ENCODE peak calls at places on chromosome 15, in ten cellular contexts. U, O, P, H, D, E, M, Q, A and F are unnamed samples.

GRCh38 chr15:52005748-52006701 is 13.0 kb upstream of the MAPK6 start:
- DNase-seq in U (peak; percentile 54), O (no peak), P (no peak), H (no peak), D (peak; percentile 83), E (peak; percentile 52), M (no peak), Q (no peak), A (no peak), F (no peak)

GRCh38 chr15:41942886-41943285 is 29.5 kb downstream of the EHD4 start:
- DNase-seq in U (no peak), O (no peak), P (no peak), H (no peak), D (no peak), E (no peak), M (no peak), Q (no peak), A (no peak), F (no peak)

GRCh38 chr15:82139823-82140268 is 94.0 kb upstream of the MEX3B start:
- DNase-seq in U (no peak), O (peak; percentile 33), P (no peak), H (no peak), D (peak; percentile 58), E (peak; percentile 74), M (peak; percentile 63), Q (no peak), A (no peak), F (no peak)

GRCh38 chr15:29671308-29671981 is 150.8 kb downstream of the TJP1 start:
- DNase-seq in U (no peak), O (no peak), P (no peak), H (no peak), D (peak; percentile 77), E (peak; percentile 64), M (no peak), Q (no peak), A (no peak), F (no peak)

GRCh38 chr15:32688151-32688639 is 29.6 kb upstream of the GREM1 start:
- DNase-seq in U (no peak), O (no peak), P (no peak), H (no peak), D (peak; percentile 68), E (peak; percentile 13), M (peak; percentile 72), Q (peak; percentile 31), A (no peak), F (no peak)

GRCh38 chr15:29070471-29071192 is 184.9 kb downstream of the APBA2 start:
- DNase-seq in U (no peak), O (no peak), P (no peak), H (no peak), D (peak; percentile 13), E (no peak), M (no peak), Q (no peak), A (no peak), F (no peak)

GRCh38 chr15:66838671-66839239 is 136.7 kb downstream of the SMAD6 start:
- DNase-seq in U (no peak), O (peak; percentile 24), P (no peak), H (no peak), D (peak; percentile 52), E (peak; percentile 71), M (peak; percentile 54), Q (no peak), A (no peak), F (no peak)

GRCh38 chr15:45522931-45523331 is 376 bp upstream of the SLC30A4 start:
- DNase-seq in U (no peak), O (no peak), P (no peak), H (no peak), D (peak; percentile 53), E (peak; percentile 49), M (no peak), Q (no peak), A (no peak), F (no peak)

GRCh38 chr15:84947947-84948830 is 33.5 kb upstream of the PDE8A start:
- DNase-seq in U (no peak), O (no peak), P (no peak), H (no peak), D (peak; percentile 96), E (peak; percentile 83), M (no peak), Q (no peak), A (peak; percentile 84), F (no peak)

GRCh38 chr15:27028836-27029482 is 58.0 kb downstream of the GABRG3 start:
- DNase-seq in U (no peak), O (no peak), P (no peak), H (no peak), D (peak; percentile 27), E (no peak), M (no peak), Q (no peak), A (no peak), F (no peak)

GRCh38 chr15:90519688-90520087 is 10.0 kb upstream of the CRTC3 start:
- DNase-seq in U (no peak), O (no peak), P (no peak), H (no peak), D (peak; percentile 69), E (no peak), M (no peak), Q (no peak), A (no peak), F (no peak)

GRCh38 chr15:57696146-57696545 is 10.4 kb upstream of the POLR2M start:
- DNase-seq in U (no peak), O (no peak), P (no peak), H (no peak), D (no peak), E (no peak), M (no peak), Q (no peak), A (no peak), F (no peak)

GRCh38 chr15:51883436-51883835 is 54.0 kb downstream of the TMOD3 start:
- DNase-seq in U (no peak), O (no peak), P (no peak), H (no peak), D (peak; percentile 74), E (peak; percentile 80), M (no peak), Q (no peak), A (peak; percentile 60), F (no peak)

GRCh38 chr15:89851665-89852341 is 37.2 kb upstream of the ANPEP start:
- DNase-seq in U (peak; percentile 46), O (no peak), P (no peak), H (no peak), D (no peak), E (peak; percentile 11), M (no peak), Q (no peak), A (no peak), F (no peak)

GRCh38 chr15:40776537-40777141 is 6.9 kb downstream of the C15orf62 start:
- DNase-seq in U (no peak), O (no peak), P (no peak), H (peak; percentile 86), D (peak; percentile 80), E (peak; percentile 75), M (no peak), Q (peak; percentile 89), A (no peak), F (no peak)

GRCh38 chr15:40328176-40328575 is 4.7 kb downstream of the INAFM2 start:
- DNase-seq in U (no peak), O (no peak), P (no peak), H (no peak), D (peak; percentile 76), E (peak; percentile 71), M (no peak), Q (no peak), A (no peak), F (no peak)

GRCh38 chr15:65638681-65639089 is 16.9 kb downstream of the SLC24A1 start:
- DNase-seq in U (peak; percentile 73), O (peak; percentile 65), P (no peak), H (no peak), D (peak; percentile 76), E (peak; percentile 88), M (peak; percentile 86), Q (peak; percentile 19), A (peak; percentile 67), F (no peak)

GRCh38 chr15:91445701-91446100 is 345.6 kb downstream of the SV2B start:
- DNase-seq in U (no peak), O (no peak), P (no peak), H (no peak), D (peak; percentile 13), E (no peak), M (no peak), Q (no peak), A (no peak), F (no peak)

DNA sequence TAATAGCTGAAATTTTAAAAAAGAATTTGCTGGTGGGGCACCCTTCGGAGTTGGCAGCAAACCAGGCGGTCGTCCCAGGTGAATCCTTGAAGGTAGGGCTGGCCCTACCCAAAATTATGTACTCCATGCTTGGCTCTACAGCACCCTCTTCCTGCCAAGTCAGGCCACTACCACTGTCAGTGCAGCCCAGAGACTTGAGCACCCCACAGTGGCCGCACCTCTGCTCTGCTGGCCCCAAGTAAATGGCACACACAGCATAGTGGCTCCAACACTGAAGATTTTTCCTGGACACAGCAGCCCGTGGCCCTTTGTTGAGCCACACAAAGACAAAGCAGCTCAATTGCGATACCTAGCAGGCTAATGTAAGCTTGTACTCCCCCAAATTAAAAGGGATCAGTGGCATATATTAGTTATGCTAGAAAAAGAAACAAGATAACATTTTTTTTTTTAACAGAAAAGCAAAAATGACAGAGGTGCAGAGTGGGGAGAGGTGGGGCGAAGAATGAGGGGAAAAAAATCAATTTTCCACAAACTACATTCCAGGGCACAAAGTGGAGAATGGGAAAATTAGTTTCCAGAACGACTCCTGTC is 250.5 kb downstream of the UACA start:
- DNase-seq in U (peak; percentile 82), O (peak; percentile 71), P (no peak), H (no peak), D (peak; percentile 43), E (peak; percentile 68), M (no peak), Q (peak; percentile 43), A (no peak), F (no peak)
- TF ChIP-seq CTCF in U (peak; percentile 97), O (peak; percentile 99), P (peak; percentile 18), H (no peak), D (peak; percentile 72), E (peak; percentile 96), M (peak; percentile 31), Q (peak; percentile 82), A (peak; percentile 58), F (no peak)

GRCh38 chr15:72923304-72923703 is 129.0 kb upstream of the NEO1 start:
- DNase-seq in U (no peak), O (peak; percentile 10), P (no peak), H (no peak), D (no peak), E (no peak), M (no peak), Q (no peak), A (no peak), F (no peak)
- TF ChIP-seq CTCF in U (no peak), O (no peak), P (no peak), H (no peak), D (no peak), E (no peak), M (no peak), Q (no peak), A (no peak), F (no peak)

GRCh38 chr15:25501828-25502446 is 63.1 kb upstream of the UBE3A start:
- DNase-seq in U (no peak), O (peak; percentile 27), P (no peak), H (no peak), D (peak; percentile 21), E (peak; percentile 27), M (peak; percentile 61), Q (no peak), A (no peak), F (no peak)
- TF ChIP-seq CTCF in U (peak; percentile 37), O (no peak), P (peak; percentile 32), H (no peak), D (peak; percentile 41), E (peak; percentile 34), M (peak; percentile 69), Q (peak; percentile 65), A (peak; percentile 20), F (no peak)

GRCh38 chr15:83571820-83572707 is 81.9 kb upstream of the ADAMTSL3 start:
- DNase-seq in U (peak; percentile 34), O (peak; percentile 12), P (no peak), H (no peak), D (peak; percentile 6), E (peak; percentile 46), M (peak; percentile 23), Q (no peak), A (peak; percentile 8), F (no peak)
- TF ChIP-seq CTCF in U (peak; percentile 32), O (peak; percentile 44), P (peak; percentile 43), H (peak; percentile 29), D (peak; percentile 74), E (peak; percentile 64), M (peak; percentile 43), Q (peak; percentile 75), A (peak; percentile 67), F (peak; percentile 18)